ENCODE peak calls at places on chromosomes 13 and 19, in five cellular contexts. B is keratinocyte, Q is iPS DF 6.9, D is heart right ventricle, R is A549. Z is an unnamed sample. For H3K4me1, the result is how much of the 10 kb centered on the place peaks cover.

GRCh38 chr19:35204799-35205732 is 23.5 kb downstream of the FAM187B start:
- DNase-seq in Q (no peak), B (no peak), R (no peak), D (no peak), Z (no peak)

GRCh38 chr13:74869846-74870245 is 612.1 kb downstream of the TBC1D4 start:
- DNase-seq in R (no peak), Q (no peak), D (no peak), B (no peak), Z (no peak)

GRCh38 chr13:79435549-79435948 is 29.5 kb upstream of the RBM26 start:
- DNase-seq in R (peak), D (no peak), Q (no peak), B (no peak), Z (no peak)

GRCh38 chr19:46617566-46618079 is 7.3 kb downstream of the PTGIR start:
- DNase-seq in D (no peak), B (no peak), R (no peak), Q (no peak), Z (no peak)

GRCh38 chr19:52086481-52086880 is 9.1 kb downstream of the ZNF841 start:
- DNase-seq in R (no peak), D (no peak), B (no peak), Q (no peak), Z (no peak)

GRCh38 chr13:33547035-33547434 is 261.5 kb upstream of the STARD13 start:
- DNase-seq in D (no peak), B (no peak), R (no peak), Q (no peak), Z (no peak)

GRCh38 chr19:41415154-41415571 is 12.0 kb downstream of the B3GNT8 start:
- DNase-seq in B (no peak), R (no peak), D (no peak), Q (no peak), Z (no peak)

GRCh38 chr19:56712609-56713008 is 41.1 kb upstream of the ZNF835 start:
- DNase-seq in Q (no peak), R (no peak), D (no peak), B (no peak), Z (no peak)

GRCh38 chr13:77265336-77265735 is 61.6 kb downstream of the MYCBP2 start:
- DNase-seq in Q (no peak), D (no peak), R (no peak), B (no peak), Z (no peak)

GRCh38 chr19:46492841-46493235 is 2.8 kb downstream of the PNMA8B start:
- DNase-seq in R (no peak), Q (no peak), D (no peak), B (no peak), Z (no peak)

GRCh38 chr19:5682293-5682592 is 1.4 kb downstream of the HSD11B1L start:
- DNase-seq in Q (no peak), R (no peak), D (no peak), B (no peak), Z (no peak)

GRCh38 chr19:45104658-45105384 is 11.8 kb downstream of the PPP1R37 start:
- DNase-seq in B (no peak), D (no peak), R (no peak), Q (no peak), Z (no peak)

GRCh38 chr19:19540707-19541515 is 2.8 kb downstream of the CILP2 start:
- DNase-seq in R (peak), D (no peak), B (peak), Q (peak), Z (no peak)

GRCh38 chr13:106490887-106491321 is 44.6 kb downstream of the EFNB2 start:
- DNase-seq in D (no peak), R (no peak), B (no peak), Q (no peak), Z (no peak)

GRCh38 chr13:36796052-36796451 is 23.0 kb upstream of the RFXAP start:
- DNase-seq in B (no peak), D (no peak), R (no peak), Q (no peak), Z (no peak)

GRCh38 chr19:58361900-58362271 is 665 bp downstream of the ZNF497 start:
- DNase-seq in B (no peak), D (peak), Q (no peak), R (peak), Z (peak)

GRCh38 chr19:1324792-1325567 is 39.3 kb downstream of the EFNA2 start:
- DNase-seq in D (peak), B (no peak), R (peak), Q (no peak), Z (peak)

GRCh38 chr19:55014714-55015113 is 23.4 kb downstream of the GP6 start:
- DNase-seq in B (no peak), R (no peak), D (peak), Q (no peak), Z (peak)

GRCh38 chr19:38657633-38658222 is 10.3 kb downstream of the ACTN4 start:
- DNase-seq in Q (no peak), D (no peak), R (peak), B (peak), Z (no peak)

GRCh38 chr19:42280761-42281174 is 11.7 kb downstream of the CIC start:
- DNase-seq in B (no peak), R (no peak), Q (no peak), D (peak), Z (no peak)

GRCh38 chr19:58477871-58478270 is 1.7 kb downstream of the ZNF446 start:
- DNase-seq in R (no peak), D (no peak), Q (no peak), B (no peak), Z (no peak)

GRCh38 chr13:43303040-43303729 is 279.8 kb downstream of the DNAJC15 start:
- DNase-seq in Q (peak), B (no peak), R (peak), D (peak), Z (peak)

GRCh38 chr13:67186985-67187569 is 43.1 kb downstream of the PCDH9 start:
- DNase-seq in R (peak), Q (no peak), B (no peak), D (no peak), Z (no peak)

GRCh38 chr13:91308299-91308698 is 39.2 kb upstream of the MIR17HG start:
- DNase-seq in Q (no peak), D (no peak), B (no peak), R (no peak), Z (no peak)

GRCh38 chr13:39840201-39840600 is 184.7 kb downstream of the COG6 start:
- DNase-seq in B (no peak), Q (no peak), R (no peak), D (no peak), Z (no peak)

GRCh38 chr13:80873589-80873988 is 532.7 kb upstream of the SPRY2 start:
- DNase-seq in B (no peak), R (no peak), D (no peak), Q (no peak), Z (no peak)

GRCh38 chr13:32829269-32829668 is 187.0 kb upstream of the KL start:
- DNase-seq in Q (no peak), B (peak), D (no peak), R (no peak), Z (no peak)

GRCh38 chr13:20702530-20702929 is 969 bp upstream of the IL17D start:
- DNase-seq in B (no peak), Q (no peak), R (no peak), D (no peak), Z (no peak)

GRCh38 chr13:76887070-76887563 is 912 bp upstream of the KCTD12 start:
- DNase-seq in Q (no peak), B (no peak), D (peak), R (no peak), Z (peak)

GRCh38 chr13:94309997-94310842 is 169.3 kb downstream of the DCT start:
- DNase-seq in Q (no peak), D (no peak), B (peak), R (peak), Z (no peak)

GRCh38 chr19:46571495-46571894 is 29.6 kb upstream of the CALM3 start:
- DNase-seq in R (peak), D (no peak), Q (peak), B (no peak), Z (no peak)

GRCh38 chr13:73521291-73521626 is 462.5 kb downstream of the KLF5 start:
- DNase-seq in R (no peak), D (no peak), Q (no peak), B (no peak), Z (no peak)

GRCh38 chr19:42352216-42352892 is 26.9 kb downstream of the MEGF8 start:
- DNase-seq in B (no peak), D (no peak), Q (no peak), R (peak), Z (no peak)

GRCh38 chr13:29111446-29111845 is 291.3 kb downstream of the MTUS2 start:
- DNase-seq in B (no peak), R (no peak), Q (no peak), D (no peak), Z (no peak)

GRCh38 chr19:51571599-51571998 is 516 bp downstream of the ZNF175 start:
- DNase-seq in D (no peak), B (no peak), Q (no peak), R (peak), Z (no peak)

GRCh38 chr19:32227561-32228165 is 117.7 kb upstream of the ZNF507 start:
- DNase-seq in R (no peak), Q (peak), D (no peak), B (no peak), Z (no peak)

GRCh38 chr13:105037064-105037463 is 1498.4 kb downstream of the EFNB2 start:
- DNase-seq in B (no peak), R (no peak), D (no peak), Q (no peak), Z (no peak)

DNA sequence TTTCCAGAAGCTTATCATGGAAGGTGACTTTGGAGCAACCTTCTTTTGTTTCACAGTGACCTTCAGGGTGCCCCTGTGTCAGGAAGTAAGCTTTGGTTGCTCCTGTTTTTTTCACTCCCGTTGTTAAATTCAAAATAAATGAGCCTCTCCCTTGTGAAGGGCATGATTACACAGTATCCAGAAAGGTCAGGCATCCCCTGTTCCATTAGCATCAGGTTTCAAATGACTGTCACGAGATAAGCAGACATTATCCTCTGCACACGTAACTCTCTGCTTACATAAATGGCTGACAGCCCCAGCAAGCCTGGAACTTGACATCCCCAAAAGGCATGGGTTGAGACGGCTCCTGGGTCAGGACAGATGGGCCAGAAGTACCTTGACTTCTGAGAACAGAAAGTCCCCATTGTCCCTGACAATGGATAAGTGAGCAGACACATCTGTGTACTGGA is 52.0 kb downstream of the RAB20 start:
- DNase-seq in R (no peak), Q (no peak), B (no peak), D (no peak), Z (no peak)
- H3K4me1 ChIP-seq in R (under half), Q (under half), B (under half), D (under half), Z (under half)

GRCh38 chr13:110246530-110246929 is 60.4 kb downstream of the COL4A1 start:
- DNase-seq in B (no peak), R (no peak), Q (no peak), D (no peak), Z (no peak)
- H3K27ac ChIP-seq in B (no peak), R (peak), Q (no peak), D (peak), Z (peak)

GRCh38 chr13:99289674-99290337 is 17.4 kb downstream of the GPR183 start:
- DNase-seq in R (no peak), B (no peak), Q (no peak), D (no peak), Z (no peak)

GRCh38 chr13:99285432-99286182 is 21.6 kb downstream of the GPR183 start:
- DNase-seq in D (no peak), B (no peak), Q (no peak), R (no peak), Z (no peak)

GRCh38 chr13:99289265-99289664 is 17.9 kb downstream of the GPR183 start:
- DNase-seq in D (no peak), B (no peak), Q (no peak), R (no peak), Z (no peak)

GRCh38 chr13:99287544-99287943 is 19.7 kb downstream of the GPR183 start:
- DNase-seq in D (no peak), R (no peak), B (no peak), Q (no peak), Z (no peak)

DNA sequence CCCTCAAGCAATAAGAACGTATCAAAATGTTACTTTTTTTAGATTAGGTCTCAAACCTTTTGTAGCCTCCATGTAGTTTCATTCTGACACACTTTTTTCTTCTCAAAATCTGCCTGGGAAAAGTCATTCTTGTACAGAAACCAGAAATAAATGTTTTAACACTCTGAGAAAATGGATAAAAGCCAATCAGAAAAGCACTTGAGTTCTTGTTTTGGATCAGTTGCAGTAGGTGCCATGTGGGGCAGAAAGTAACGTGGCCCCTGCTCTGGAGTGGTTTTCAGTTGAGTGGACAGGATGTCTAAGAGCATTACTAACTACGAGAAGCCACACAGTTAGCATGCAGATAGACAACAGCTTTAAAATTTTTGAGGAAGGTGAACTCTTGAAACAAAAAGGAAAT is 19.1 kb downstream of the GPR183 start:
- DNase-seq in Q (no peak), D (no peak), B (no peak), R (no peak), Z (no peak)
- H3K4me1 ChIP-seq in Q (under half), D (under half), B (under half), R (under half), Z (half or more)

GRCh38 chr13:113353254-113353653 is 10.7 kb downstream of the GRTP1 start:
- DNase-seq in Q (no peak), R (no peak), B (no peak), D (no peak), Z (no peak)

GRCh38 chr13:113350938-113351335 is 13.0 kb downstream of the GRTP1 start:
- DNase-seq in D (no peak), R (no peak), B (no peak), Q (no peak), Z (no peak)

GRCh38 chr13:113349491-113349890 is 14.4 kb downstream of the GRTP1 start:
- DNase-seq in D (no peak), R (no peak), Q (no peak), B (no peak), Z (no peak)

GRCh38 chr13:113350065-113350937 is 13.6 kb downstream of the GRTP1 start:
- DNase-seq in B (peak), Q (no peak), D (no peak), R (peak), Z (no peak)

DNA sequence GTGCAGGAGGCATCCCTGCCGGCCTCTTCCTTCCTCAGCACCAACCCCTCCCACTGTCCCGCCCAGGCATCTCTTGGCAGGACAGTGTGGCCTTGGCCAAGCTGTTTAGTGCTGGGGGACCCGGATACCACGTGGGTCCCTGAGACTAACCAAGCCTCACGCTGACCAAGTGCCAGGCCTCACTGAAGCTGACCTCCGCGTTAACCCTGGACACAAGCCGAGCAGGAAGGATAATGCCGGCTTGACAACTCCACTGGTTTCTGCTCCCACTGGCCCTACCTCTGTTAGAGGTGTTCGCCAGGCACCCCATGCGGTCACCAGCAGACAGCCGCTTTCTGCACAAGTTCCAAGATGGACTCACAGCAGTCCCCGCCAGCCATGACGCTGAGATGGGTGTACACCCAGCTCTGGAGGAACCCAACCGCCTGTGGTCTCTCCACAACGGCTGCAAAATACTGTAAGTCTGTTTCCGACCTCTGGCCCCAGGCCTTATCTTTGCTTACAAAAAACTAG is 12.4 kb downstream of the GRTP1 start:
- DNase-seq in B (no peak), R (no peak), Q (no peak), D (no peak), Z (no peak)
- H3K27ac ChIP-seq in B (no peak), R (no peak), Q (no peak), D (no peak), Z (no peak)

GRCh38 chr19:2969104-2969504 is 8.3 kb upstream of the TLE6 start:
- DNase-seq in D (peak), R (no peak), B (no peak), Q (no peak), Z (peak)
- H3K4me1 ChIP-seq in D (under half), R (under half), B (under half), Q (under half), Z (half or more)

GRCh38 chr13:49369876-49370275 is 74.0 kb downstream of the CAB39L start:
- DNase-seq in B (no peak), Q (no peak), R (no peak), D (no peak), Z (no peak)

GRCh38 chr13:49370390-49370789 is 73.5 kb downstream of the CAB39L start:
- DNase-seq in Q (no peak), R (peak), D (no peak), B (no peak), Z (no peak)

GRCh38 chr13:49367640-49368431 is 76.0 kb downstream of the CAB39L start:
- DNase-seq in Q (no peak), B (no peak), R (no peak), D (no peak), Z (no peak)

GRCh38 chr13:49366841-49367240 is 77.0 kb downstream of the CAB39L start:
- DNase-seq in Q (no peak), B (no peak), D (no peak), R (no peak), Z (no peak)

GRCh38 chr13:49368688-49369087 is 75.2 kb downstream of the CAB39L start:
- DNase-seq in Q (no peak), R (no peak), B (no peak), D (no peak), Z (no peak)
- H3K27ac ChIP-seq in Q (no peak), R (no peak), B (no peak), D (no peak), Z (no peak)

DNA sequence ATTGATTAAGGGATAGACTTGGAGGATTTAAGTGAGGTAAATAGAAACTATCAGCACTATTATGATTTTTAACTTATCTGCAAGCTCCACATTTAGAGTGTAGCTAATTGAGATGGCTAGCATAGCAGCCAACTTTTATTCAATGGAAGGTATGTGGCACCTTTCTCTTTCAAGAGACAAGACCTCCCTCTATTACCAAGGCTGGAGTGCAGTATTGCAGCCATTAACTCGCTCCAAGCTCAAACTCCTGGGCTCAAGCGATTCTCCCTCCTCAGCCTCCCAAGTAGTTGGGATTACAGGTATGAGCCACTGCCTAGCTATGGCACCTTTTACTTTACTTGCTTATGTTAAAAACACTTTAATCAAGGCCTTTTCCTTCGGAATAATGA is 8.2 kb downstream of the TPT1 start:
- DNase-seq in B (no peak), Q (no peak), D (no peak), R (no peak), Z (no peak)
- H3K4me1 ChIP-seq in B (half or more), Q (under half), D (half or more), R (half or more), Z (half or more)

DNA sequence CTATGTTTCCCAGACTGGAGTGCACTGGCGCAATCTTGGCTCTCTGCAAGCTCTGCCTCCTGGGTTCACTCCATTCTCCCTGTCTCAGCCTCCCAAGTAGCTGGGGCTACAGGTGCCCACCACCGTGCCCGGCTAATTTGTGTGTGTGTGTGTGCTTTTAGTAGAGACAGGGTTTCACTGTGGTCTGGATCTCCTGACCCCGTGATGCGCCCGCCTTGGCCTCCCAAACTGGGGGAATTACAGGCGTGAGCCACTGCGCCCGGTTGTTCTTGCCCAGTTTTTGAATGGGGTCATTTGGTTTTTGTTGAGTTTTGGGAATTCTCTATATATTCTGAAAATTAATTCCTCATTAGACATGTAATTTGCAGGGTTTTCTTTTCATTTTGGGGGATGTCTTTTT is 238.4 kb upstream of the PRR20A start:
- DNase-seq in Q (no peak), B (no peak), D (no peak), R (no peak), Z (no peak)
- H3K27ac ChIP-seq in Q (no peak), B (no peak), D (no peak), R (no peak), Z (no peak)

Z was measured in left ventricle myocardium inferior.